ENCODE peak calls at places on chromosomes 3 and 15, in four cellular contexts. W, U, I and E are unnamed samples.

GRCh38 chr3:13535905-13536304 is 13.0 kb upstream of the FBLN2 start:
- DNase-seq in I (no peak), U (no peak), W (no peak), E (no peak)

GRCh38 chr3:152319256-152319655 is 50.5 kb downstream of the MBNL1 start:
- DNase-seq in U (no peak), W (no peak), I (no peak), E (no peak)

GRCh38 chr3:64930891-64931290 is 243.1 kb upstream of the ADAMTS9 start:
- DNase-seq in I (no peak), W (no peak), U (no peak), E (no peak)

GRCh38 chr15:39273805-39274411 is 307.0 kb upstream of the THBS1 start:
- DNase-seq in I (no peak), U (peak; percentile 44), W (no peak), E (no peak)

GRCh38 chr3:58260261-58260731 is 22.7 kb downstream of the ABHD6 start:
- DNase-seq in U (peak; percentile 93), W (peak; percentile 85), I (no peak), E (no peak)

GRCh38 chr3:157438371-157438735 is 1.7 kb downstream of the PTX3 start:
- DNase-seq in I (no peak), U (no peak), W (no peak), E (peak; percentile 59)

GRCh38 chr3:31704651-31705179 is 172.0 kb downstream of the STT3B start:
- DNase-seq in U (peak; percentile 92), I (no peak), W (peak; percentile 75), E (no peak)

GRCh38 chr3:152298393-152299242 is 29.9 kb downstream of the MBNL1 start:
- DNase-seq in U (peak; percentile 99), I (no peak), W (peak; percentile 95), E (no peak)

GRCh38 chr15:56608140-56608778 is 125.0 kb downstream of the ZNF280D start:
- DNase-seq in I (no peak), U (peak; percentile 10), W (peak; percentile 25), E (no peak)

GRCh38 chr3:186386883-186387560 is 25.0 kb upstream of the DGKG start:
- DNase-seq in W (no peak), U (no peak), I (no peak), E (no peak)

GRCh38 chr3:55486101-55486856 is 827 bp downstream of the WNT5A start:
- DNase-seq in U (peak; percentile 79), W (peak; percentile 87), I (no peak), E (peak; percentile 46)

GRCh38 chr3:170603770-170604510 is 18.1 kb upstream of the SLC7A14 start:
- DNase-seq in I (no peak), W (peak; percentile 32), U (peak; percentile 42), E (no peak)

GRCh38 chr15:60392986-60393811 is 4.6 kb downstream of the ANXA2 start:
- DNase-seq in I (no peak), W (peak; percentile 98), U (peak; percentile 98), E (no peak)

GRCh38 chr3:148021400-148021799 is 612.2 kb downstream of the ZIC1 start:
- DNase-seq in I (no peak), W (no peak), U (no peak), E (no peak)

GRCh38 chr3:168426196-168426595 is 330.5 kb upstream of the GOLIM4 start:
- DNase-seq in W (no peak), I (no peak), U (peak; percentile 52), E (no peak)

GRCh38 chr15:63166219-63166618 is 8.9 kb upstream of the RPS27L start:
- DNase-seq in I (no peak), U (no peak), W (no peak), E (no peak)

GRCh38 chr15:41966920-41967465 is 5.4 kb downstream of the EHD4 start:
- DNase-seq in I (no peak), W (no peak), U (no peak), E (no peak)

GRCh38 chr15:68368731-68369435 is 63.1 kb downstream of the ITGA11 start:
- DNase-seq in I (no peak), U (peak; percentile 58), W (peak; percentile 73), E (no peak)

GRCh38 chr15:52139599-52140462 is 27.3 kb upstream of the BCL2L10 start:
- DNase-seq in U (peak; percentile 62), I (peak; percentile 51), W (peak; percentile 77), E (peak; percentile 65)

GRCh38 chr15:101156509-101157159 is 95.2 kb downstream of the CHSY1 start:
- DNase-seq in I (no peak), U (peak; percentile 56), W (peak; percentile 59), E (no peak)

GRCh38 chr3:23949784-23950183 is 4.7 kb downstream of the NR1D2 start:
- DNase-seq in I (no peak), W (peak; percentile 49), U (no peak), E (no peak)

GRCh38 chr15:75029378-75030022 is 6.1 kb downstream of the PPCDC start:
- DNase-seq in U (peak; percentile 79), W (peak; percentile 85), I (peak; percentile 61), E (peak; percentile 86)
- H3K4me3 ChIP-seq in U (no peak overlapping the region), W (peak overlapping the region; percentile 48), I (no peak overlapping the region), E (no peak overlapping the region)

DNA sequence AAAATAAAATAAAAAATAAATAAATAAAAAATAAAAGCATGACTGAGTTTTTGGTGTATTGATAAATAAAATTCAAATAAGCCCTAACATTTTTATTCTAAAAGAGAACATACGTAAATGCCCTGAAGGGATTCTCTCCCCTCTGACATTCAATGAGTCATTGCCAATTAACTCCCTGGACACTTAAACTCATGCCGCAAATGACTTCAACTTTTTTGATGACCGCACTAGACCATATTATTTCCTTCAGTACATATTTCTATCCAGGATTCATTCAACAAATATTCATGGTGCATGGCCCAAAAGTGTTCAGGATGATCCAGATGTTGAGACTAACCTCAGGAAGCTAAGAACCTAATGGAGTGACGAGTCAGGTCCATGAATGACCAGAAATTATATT is 195.9 kb upstream of the LRRN1 start:
- DNase-seq in U (no peak), W (no peak), I (no peak), E (no peak)
- H2BK15ac ChIP-seq in U (no peak overlapping the region), W (no peak overlapping the region), I (no peak overlapping the region), E (no peak overlapping the region)

DNA sequence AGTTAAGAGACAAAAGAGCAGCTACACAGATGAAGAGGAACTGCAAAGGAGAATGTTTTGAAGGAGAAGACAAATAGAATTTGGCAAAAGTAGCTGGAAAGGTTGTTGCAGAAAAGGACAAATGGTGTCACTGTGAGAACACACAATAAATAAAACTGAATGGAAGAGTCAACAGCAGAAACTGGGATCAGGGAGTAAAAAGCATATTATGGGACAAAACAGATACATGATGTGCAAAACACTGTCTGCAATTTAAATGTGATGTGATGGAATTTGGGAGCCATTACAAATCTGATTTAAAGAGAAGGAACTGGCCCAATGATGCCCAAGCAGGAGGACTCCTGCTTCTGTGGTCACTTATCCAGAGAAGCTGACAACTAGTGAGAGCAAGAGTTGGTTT is 46.1 kb downstream of the CD47 start:
- DNase-seq in W (no peak), I (no peak), U (no peak), E (no peak)
- H4K91ac ChIP-seq in W (no peak overlapping the region), I (no peak overlapping the region), U (no peak overlapping the region), E (no peak overlapping the region)

GRCh38 chr15:80073197-80073596 is 13.7 kb downstream of the ZFAND6 start:
- DNase-seq in W (no peak), U (no peak), I (no peak), E (no peak)
- H3K4me3 ChIP-seq in W (peak overlapping the region; percentile 75), U (peak overlapping the region; percentile 47), I (peak overlapping the region; percentile 61), E (peak overlapping the region; percentile 56)

GRCh38 chr3:69354948-69355347 is 30.9 kb downstream of the FRMD4B start:
- DNase-seq in I (no peak), W (no peak), U (no peak), E (no peak)

GRCh38 chr3:69359916-69360315 is 26.0 kb downstream of the FRMD4B start:
- DNase-seq in U (no peak), I (no peak), W (no peak), E (no peak)

GRCh38 chr3:69360690-69361089 is 25.2 kb downstream of the FRMD4B start:
- DNase-seq in U (no peak), W (no peak), I (no peak), E (no peak)

GRCh38 chr3:69359339-69359893 is 26.5 kb downstream of the FRMD4B start:
- DNase-seq in U (no peak), I (no peak), W (no peak), E (no peak)

DNA sequence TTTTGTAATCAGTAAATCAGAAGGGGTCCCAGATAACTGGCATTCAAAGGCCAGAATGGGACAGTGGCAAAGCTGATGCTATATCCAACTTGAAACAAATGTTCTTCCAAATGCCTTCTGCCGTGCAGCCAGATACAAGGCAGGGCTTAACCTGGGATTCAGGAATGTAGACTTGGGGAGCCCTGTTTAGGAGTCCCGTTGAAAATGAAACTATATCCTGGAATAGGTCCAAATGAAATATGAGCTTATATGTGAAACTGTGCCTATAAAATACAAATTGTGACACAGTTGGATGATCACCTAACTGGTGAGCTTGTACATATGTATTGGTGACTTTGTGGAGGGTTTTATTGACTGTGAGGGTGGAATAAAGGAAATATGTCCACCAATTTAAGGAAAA is 28.7 kb downstream of the FRMD4B start:
- DNase-seq in I (no peak), U (no peak), W (no peak), E (no peak)
- H2BK15ac ChIP-seq in I (no peak overlapping the region), U (no peak overlapping the region), W (no peak overlapping the region), E (no peak overlapping the region)

DNA sequence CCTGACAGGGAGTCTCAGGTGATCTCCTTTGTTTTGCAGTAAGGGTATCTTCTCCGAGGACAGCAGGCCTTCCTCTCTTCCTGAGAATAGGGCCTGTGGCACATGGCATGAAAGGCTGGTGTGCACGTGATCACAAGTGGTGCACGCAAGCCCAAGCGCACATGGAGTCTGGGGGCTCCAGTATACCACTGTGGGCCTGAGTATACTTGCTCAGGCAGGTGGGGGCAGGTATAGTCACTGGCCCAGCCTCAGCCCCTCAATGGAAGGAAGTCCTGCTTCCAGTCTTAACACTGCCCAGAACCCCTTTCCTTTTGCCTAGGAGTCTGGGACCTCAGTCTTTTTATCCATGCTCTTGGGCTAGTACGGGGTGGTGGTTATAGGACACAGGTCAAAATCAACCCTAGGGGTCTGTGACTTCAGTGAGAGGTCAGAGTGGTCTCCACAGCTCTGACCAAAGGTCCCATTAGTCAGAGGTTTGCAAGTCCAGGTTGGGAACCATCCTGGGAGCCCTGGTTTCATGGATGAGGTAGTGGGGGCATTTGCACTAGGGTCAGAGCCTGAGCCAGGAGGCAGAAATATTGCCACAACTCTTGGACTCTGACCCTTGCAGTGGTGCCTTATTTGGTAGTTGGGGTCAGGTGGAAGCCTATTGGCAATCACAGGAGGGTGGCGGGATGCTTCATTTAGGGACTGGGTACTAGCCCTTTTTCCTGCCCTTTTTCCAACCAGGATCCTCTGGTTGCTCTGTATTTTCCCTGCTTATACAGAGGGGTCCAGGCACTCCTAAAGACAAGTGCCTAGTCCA is 823 bp upstream of the CCDC71 start:
- DNase-seq in I (no peak), W (no peak), U (no peak), E (no peak)
- H4K91ac ChIP-seq in I (no peak overlapping the region), W (peak overlapping the region; percentile 85), U (peak overlapping the region; percentile 87), E (no peak overlapping the region)

DNA sequence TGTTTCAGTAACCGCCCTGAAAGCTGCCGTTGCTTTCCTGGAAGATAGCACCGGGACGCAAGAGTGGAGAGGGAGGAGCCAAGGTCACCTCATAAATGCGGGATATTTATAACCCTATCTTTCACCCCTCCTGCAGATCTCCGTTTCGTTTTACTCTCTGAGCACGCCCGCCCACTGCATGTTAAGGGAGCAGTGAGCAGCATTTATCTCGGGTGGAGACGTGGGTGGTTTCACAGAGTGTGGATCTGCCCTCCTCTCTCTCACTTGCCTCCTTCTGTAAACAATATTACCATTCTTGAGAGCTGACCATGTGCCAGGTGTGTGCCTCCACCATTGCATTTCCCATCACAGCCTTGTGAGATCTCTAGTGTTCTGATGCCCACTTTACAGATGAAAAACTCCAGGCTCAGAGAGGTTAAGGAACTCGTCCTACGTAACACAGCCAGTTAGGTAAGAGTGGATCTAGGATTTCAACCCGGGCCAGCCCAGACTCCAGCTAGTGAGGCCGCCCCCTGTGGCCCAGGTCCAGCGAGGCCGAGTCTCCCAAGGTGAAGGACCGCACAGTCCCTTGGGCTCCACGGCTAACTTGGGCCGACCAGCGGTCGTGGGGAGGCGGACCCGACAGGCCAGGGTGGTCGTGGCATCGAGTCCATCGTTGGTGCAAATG is 16.9 kb upstream of the SEMA4B start:
- DNase-seq in I (no peak), W (peak; percentile 87), U (no peak), E (no peak)
- H3K4me3 ChIP-seq in I (peak overlapping the region; percentile 65), W (peak overlapping the region; percentile 71), U (peak overlapping the region; percentile 69), E (peak overlapping the region; percentile 70)